ENCODE peak calls at places on chromosome 22, in four cellular contexts. N is NCI-H187, W is fibroblast of mammary gland, E is NCI-H1092 treated with DMSO at 0.1 percent for 48 hours. G is an unnamed sample.

GRCh38 chr22:26903030-26903856 is 245.9 kb downstream of the MIAT start:
- DNase-seq in N (no peak), W (no peak), E (no peak), G (no peak)

GRCh38 chr22:24726848-24727217 is 47.7 kb downstream of the PIWIL3 start:
- DNase-seq in N (no peak), W (no peak), E (no peak), G (no peak)

GRCh38 chr22:49291781-49292180 is 535.9 kb downstream of the BRD1 start:
- DNase-seq in N (no peak), W (no peak), E (no peak), G (no peak)

GRCh38 chr22:46609175-46609690 is 11.0 kb upstream of the GRAMD4 start:
- DNase-seq in N (no peak), W (no peak), E (no peak), G (no peak)

GRCh38 chr22:50134481-50134880 is 36.0 kb upstream of the PANX2 start:
- DNase-seq in N (no peak), W (no peak), E (no peak), G (no peak)

GRCh38 chr22:44422742-44423370 is 75.2 kb downstream of the RTL6 start:
- DNase-seq in N (no peak), W (no peak), E (no peak), G (no peak)

GRCh38 chr22:41913040-41913719 is 1.7 kb downstream of the SHISA8 start:
- DNase-seq in N (no peak), W (no peak), E (no peak), G (no peak)

GRCh38 chr22:40512426-40513136 is 123.9 kb downstream of the MRTFA start:
- DNase-seq in N (no peak), W (peak; percentile 100), E (no peak), G (peak; percentile 98)

GRCh38 chr22:27019827-27020226 is 362.4 kb downstream of the MIAT start:
- DNase-seq in N (no peak), W (no peak), E (no peak), G (peak; percentile 20)

GRCh38 chr22:29824677-29825076 is 13.4 kb downstream of the ASCC2 start:
- DNase-seq in N (no peak), W (no peak), E (no peak), G (no peak)

GRCh38 chr22:24095816-24096215 is 84.7 kb downstream of the CABIN1 start:
- DNase-seq in N (no peak), W (no peak), E (no peak), G (no peak)

GRCh38 chr22:35642305-35642741 is 5.9 kb upstream of the APOL6 start:
- DNase-seq in N (no peak), W (peak; percentile 44), E (no peak), G (no peak)

GRCh38 chr22:36160499-36160942 is at the start of gene APOL3:
- DNase-seq in N (no peak), W (peak; percentile 80), E (no peak), G (peak; percentile 76)

GRCh38 chr22:19878461-19879247 is 24.0 kb upstream of the GNB1L start:
- DNase-seq in N (no peak), W (peak; percentile 58), E (no peak), G (no peak)

GRCh38 chr22:38744981-38745380 is 10.8 kb downstream of the SUN2 start:
- DNase-seq in N (no peak), W (peak; percentile 50), E (no peak), G (no peak)

GRCh38 chr22:35064664-35065063 is 1.3 kb upstream of the ISX start:
- DNase-seq in N (no peak), W (no peak), E (no peak), G (peak; percentile 65)

GRCh38 chr22:38835888-38836301 is 7.9 kb downstream of the NPTXR start:
- DNase-seq in N (no peak), W (peak; percentile 75), E (no peak), G (peak; percentile 29)

GRCh38 chr22:44932493-44932892 is 77.3 kb downstream of the PHF21B start:
- DNase-seq in N (no peak), W (no peak), E (no peak), G (no peak)

GRCh38 chr22:18970180-18970947 is 34.3 kb upstream of the PRODH start:
- DNase-seq in N (no peak), W (no peak), E (peak; percentile 7), G (no peak)

GRCh38 chr22:27298387-27299141 is 503.0 kb downstream of the MN1 start:
- DNase-seq in N (no peak), W (no peak), E (no peak), G (no peak)

GRCh38 chr22:49897015-49897684 is 21.1 kb downstream of the ALG12 start:
- DNase-seq in N (no peak), W (no peak), E (no peak), G (no peak)

G was measured in RPMI7951.